ENCODE peak calls at places on chromosomes 7 and 10, in five cellular contexts. One of them, this sample, is unnamed.

GRCh38 chr10:16545126-16545736 is 23.6 kb upstream of the C1QL3 start:
- DNase-seq in dorsolateral prefrontal cortex: no peak
- DNase-seq in NCI-H2171 treated with DMSO at 0.1 percent for 48 hours: peak
- DNase-seq in uterus: no peak
- DNase-seq in SW480: peak
- DNase-seq in this sample: peak

GRCh38 chr10:90856964-90857634 is 740 bp downstream of the HTR7 start:
- DNase-seq in uterus: no peak
- DNase-seq in dorsolateral prefrontal cortex: no peak
- DNase-seq in NCI-H2171 treated with DMSO at 0.1 percent for 48 hours: no peak
- DNase-seq in SW480: no peak
- DNase-seq in this sample: no peak

GRCh38 chr7:103106336-103107070 is 31.6 kb downstream of the ARMC10 start:
- DNase-seq in uterus: no peak
- DNase-seq in NCI-H2171 treated with DMSO at 0.1 percent for 48 hours: no peak
- DNase-seq in dorsolateral prefrontal cortex: no peak
- DNase-seq in SW480: no peak
- DNase-seq in this sample: no peak

GRCh38 chr10:21191512-21191911 is 294.4 kb upstream of the NEBL start:
- DNase-seq in dorsolateral prefrontal cortex: no peak
- DNase-seq in uterus: no peak
- DNase-seq in SW480: peak
- DNase-seq in NCI-H2171 treated with DMSO at 0.1 percent for 48 hours: no peak
- DNase-seq in this sample: no peak

GRCh38 chr10:28845009-28845682 is 167.8 kb downstream of the BAMBI start:
- DNase-seq in uterus: no peak
- DNase-seq in dorsolateral prefrontal cortex: no peak
- DNase-seq in SW480: no peak
- DNase-seq in NCI-H2171 treated with DMSO at 0.1 percent for 48 hours: no peak
- DNase-seq in this sample: no peak

GRCh38 chr10:113047963-113048781 is 98.1 kb downstream of the TCF7L2 start:
- DNase-seq in SW480: no peak
- DNase-seq in uterus: no peak
- DNase-seq in NCI-H2171 treated with DMSO at 0.1 percent for 48 hours: no peak
- DNase-seq in dorsolateral prefrontal cortex: no peak
- DNase-seq in this sample: no peak

GRCh38 chr10:123522702-123523312 is 143.3 kb upstream of the GPR26 start:
- DNase-seq in uterus: no peak
- DNase-seq in dorsolateral prefrontal cortex: no peak
- DNase-seq in NCI-H2171 treated with DMSO at 0.1 percent for 48 hours: no peak
- DNase-seq in SW480: no peak
- DNase-seq in this sample: no peak

GRCh38 chr7:76294344-76295024 is 8.0 kb upstream of the HSPB1 start:
- DNase-seq in uterus: peak
- DNase-seq in dorsolateral prefrontal cortex: peak
- DNase-seq in NCI-H2171 treated with DMSO at 0.1 percent for 48 hours: peak
- DNase-seq in SW480: peak
- DNase-seq in this sample: peak

GRCh38 chr10:79123547-79123963 is 54.8 kb downstream of the ZMIZ1 start:
- DNase-seq in NCI-H2171 treated with DMSO at 0.1 percent for 48 hours: no peak
- DNase-seq in uterus: no peak
- DNase-seq in dorsolateral prefrontal cortex: no peak
- DNase-seq in SW480: no peak
- DNase-seq in this sample: no peak

GRCh38 chr10:98259606-98260319 is 8.2 kb downstream of the LOXL4 start:
- DNase-seq in uterus: no peak
- DNase-seq in dorsolateral prefrontal cortex: no peak
- DNase-seq in NCI-H2171 treated with DMSO at 0.1 percent for 48 hours: no peak
- DNase-seq in SW480: peak
- DNase-seq in this sample: no peak

GRCh38 chr7:101673951-101674350 is 44.9 kb upstream of the MYL10 start:
- DNase-seq in dorsolateral prefrontal cortex: no peak
- DNase-seq in uterus: no peak
- DNase-seq in NCI-H2171 treated with DMSO at 0.1 percent for 48 hours: no peak
- DNase-seq in SW480: peak
- DNase-seq in this sample: no peak

GRCh38 chr10:78779339-78779955 is 289.3 kb upstream of the ZMIZ1 start:
- DNase-seq in NCI-H2171 treated with DMSO at 0.1 percent for 48 hours: no peak
- DNase-seq in dorsolateral prefrontal cortex: no peak
- DNase-seq in uterus: no peak
- DNase-seq in SW480: peak
- DNase-seq in this sample: no peak

This sample was measured in NCI-H1694 treated with DMSO at 0.1 percent for 48 hours.